ENCODE peak calls at places on chromosomes 2 and 18, in four cellular contexts. One of them, this sample, is unnamed.
A peak's percentile ranks its signal among the peaks of the same experiment; 100 is the strongest.

GRCh38 chr2:98793275-98793674 is 62.3 kb upstream of the MGAT4A start:
- DNase-seq in lower lobe of right lung: no peak
- DNase-seq in GM10248: no peak
- DNase-seq in GM13976: no peak
- DNase-seq in this sample: no peak

GRCh38 chr18:32714571-32715148 is 58.2 kb downstream of the KLHL14 start:
- DNase-seq in lower lobe of right lung: no peak
- DNase-seq in GM10248: peak; percentile 31
- DNase-seq in GM13976: peak; percentile 42
- DNase-seq in this sample: peak; percentile 48

GRCh38 chr2:68060652-68061051 is 2.2 kb downstream of the C1D start:
- DNase-seq in lower lobe of right lung: no peak
- DNase-seq in GM10248: no peak
- DNase-seq in GM13976: no peak
- DNase-seq in this sample: no peak

GRCh38 chr2:210548031-210548430 is 8.4 kb upstream of the CPS1 start:
- DNase-seq in lower lobe of right lung: no peak
- DNase-seq in GM10248: no peak
- DNase-seq in GM13976: no peak
- DNase-seq in this sample: no peak

GRCh38 chr2:17479875-17480274 is 38.4 kb downstream of the RAD51AP2 start:
- DNase-seq in lower lobe of right lung: no peak
- DNase-seq in GM10248: no peak
- DNase-seq in GM13976: no peak
- DNase-seq in this sample: no peak

GRCh38 chr2:21281876-21282514 is 158.2 kb downstream of the TDRD15 start:
- DNase-seq in lower lobe of right lung: no peak
- DNase-seq in GM10248: no peak
- DNase-seq in GM13976: no peak
- DNase-seq in this sample: no peak

GRCh38 chr2:63378589-63378988 is 209.7 kb downstream of the WDPCP start:
- DNase-seq in lower lobe of right lung: no peak
- DNase-seq in GM10248: no peak
- DNase-seq in GM13976: no peak
- DNase-seq in this sample: no peak

GRCh38 chr2:26494891-26495290 is 17.0 kb upstream of the OTOF start:
- DNase-seq in lower lobe of right lung: no peak
- DNase-seq in GM10248: no peak
- DNase-seq in GM13976: no peak
- DNase-seq in this sample: no peak

GRCh38 chr2:118698564-118698963 is 148.9 kb downstream of the EN1 start:
- DNase-seq in lower lobe of right lung: no peak
- DNase-seq in GM10248: no peak
- DNase-seq in GM13976: no peak
- DNase-seq in this sample: no peak

GRCh38 chr2:29202819-29203495 is 87.7 kb downstream of the CLIP4 start:
- DNase-seq in lower lobe of right lung: no peak
- DNase-seq in GM10248: no peak
- DNase-seq in GM13976: no peak
- DNase-seq in this sample: no peak

GRCh38 chr18:34131008-34131407 is 93.7 kb downstream of the NOL4 start:
- DNase-seq in lower lobe of right lung: no peak
- DNase-seq in GM10248: no peak
- DNase-seq in GM13976: no peak
- DNase-seq in this sample: no peak

GRCh38 chr2:27705851-27706622 is 42.3 kb downstream of the SLC4A1AP start:
- DNase-seq in lower lobe of right lung: peak; percentile 65
- DNase-seq in GM10248: no peak
- DNase-seq in GM13976: no peak
- DNase-seq in this sample: no peak

GRCh38 chr2:179239194-179239593 is 25.4 kb downstream of the SESTD1 start:
- DNase-seq in lower lobe of right lung: no peak
- DNase-seq in GM10248: no peak
- DNase-seq in GM13976: no peak
- DNase-seq in this sample: no peak

GRCh38 chr18:7908686-7909299 is 341.7 kb downstream of the PTPRM start:
- DNase-seq in lower lobe of right lung: no peak
- DNase-seq in GM10248: no peak
- DNase-seq in GM13976: no peak
- DNase-seq in this sample: no peak

GRCh38 chr2:235330775-235331438 is 162.9 kb upstream of the AGAP1 start:
- DNase-seq in lower lobe of right lung: no peak
- DNase-seq in GM10248: no peak
- DNase-seq in GM13976: no peak
- DNase-seq in this sample: no peak

GRCh38 chr2:155485141-155485842 is 786.8 kb downstream of the KCNJ3 start:
- DNase-seq in lower lobe of right lung: no peak
- DNase-seq in GM10248: no peak
- DNase-seq in GM13976: no peak
- DNase-seq in this sample: no peak

GRCh38 chr2:151614606-151615306 is 119.5 kb downstream of the NEB start:
- DNase-seq in lower lobe of right lung: no peak
- DNase-seq in GM10248: no peak
- DNase-seq in GM13976: no peak
- DNase-seq in this sample: no peak

GRCh38 chr2:61177727-61178549 is 15.9 kb downstream of the C2orf74 start:
- DNase-seq in lower lobe of right lung: peak; percentile 57
- DNase-seq in GM10248: peak; percentile 34
- DNase-seq in GM13976: no peak
- DNase-seq in this sample: peak; percentile 43

GRCh38 chr2:38178142-38178541 is 102.2 kb upstream of the CYP1B1 start:
- DNase-seq in lower lobe of right lung: peak; percentile 56
- DNase-seq in GM10248: no peak
- DNase-seq in GM13976: no peak
- DNase-seq in this sample: no peak

GRCh38 chr2:226207671-226208070 is 591.9 kb downstream of the IRS1 start:
- DNase-seq in lower lobe of right lung: no peak
- DNase-seq in GM10248: no peak
- DNase-seq in GM13976: no peak
- DNase-seq in this sample: no peak

GRCh38 chr2:23375448-23375847 is 9.5 kb upstream of the KLHL29 start:
- DNase-seq in lower lobe of right lung: no peak
- DNase-seq in GM10248: peak; percentile 33
- DNase-seq in GM13976: peak; percentile 34
- DNase-seq in this sample: peak; percentile 35

GRCh38 chr2:147847746-147848391 is 3.0 kb downstream of the ACVR2A start:
- DNase-seq in lower lobe of right lung: no peak
- DNase-seq in GM10248: no peak
- DNase-seq in GM13976: no peak
- DNase-seq in this sample: no peak

GRCh38 chr2:143558665-143559064 is 429.4 kb downstream of the ARHGAP15 start:
- DNase-seq in lower lobe of right lung: no peak
- DNase-seq in GM10248: no peak
- DNase-seq in GM13976: no peak
- DNase-seq in this sample: no peak

GRCh38 chr2:200466703-200467418 is 43.0 kb downstream of the KCTD18 start:
- DNase-seq in lower lobe of right lung: no peak
- DNase-seq in GM10248: no peak
- DNase-seq in GM13976: no peak
- DNase-seq in this sample: no peak

GRCh38 chr2:8452296-8452695 is 229.6 kb upstream of the ID2 start:
- DNase-seq in lower lobe of right lung: no peak
- DNase-seq in GM10248: no peak
- DNase-seq in GM13976: no peak
- DNase-seq in this sample: no peak

GRCh38 chr18:65288908-65289307 is 461.9 kb upstream of the CDH7 start:
- DNase-seq in lower lobe of right lung: no peak
- DNase-seq in GM10248: no peak
- DNase-seq in GM13976: no peak
- DNase-seq in this sample: no peak

GRCh38 chr2:148896116-148896515 is 21.1 kb downstream of the KIF5C start:
- DNase-seq in lower lobe of right lung: no peak
- DNase-seq in GM10248: no peak
- DNase-seq in GM13976: no peak
- DNase-seq in this sample: no peak

GRCh38 chr2:221780281-221780688 is 208.2 kb upstream of the EPHA4 start:
- DNase-seq in lower lobe of right lung: no peak
- DNase-seq in GM10248: no peak
- DNase-seq in GM13976: no peak
- DNase-seq in this sample: no peak

GRCh38 chr18:4068552-4069158 is 386.5 kb downstream of the DLGAP1 start:
- DNase-seq in lower lobe of right lung: no peak
- DNase-seq in GM10248: peak; percentile 22
- DNase-seq in GM13976: peak; percentile 15
- DNase-seq in this sample: peak; percentile 38

GRCh38 chr18:21636769-21637168 is 24.7 kb downstream of the SNRPD1 start:
- DNase-seq in lower lobe of right lung: no peak
- DNase-seq in GM10248: no peak
- DNase-seq in GM13976: no peak
- DNase-seq in this sample: no peak

GRCh38 chr2:12970861-12971260 is 254.1 kb downstream of the TRIB2 start:
- DNase-seq in lower lobe of right lung: no peak
- DNase-seq in GM10248: no peak
- DNase-seq in GM13976: no peak
- DNase-seq in this sample: no peak

GRCh38 chr2:175034728-175035127 is 29.5 kb upstream of the CHN1 start:
- DNase-seq in lower lobe of right lung: no peak
- DNase-seq in GM10248: no peak
- DNase-seq in GM13976: no peak
- DNase-seq in this sample: no peak

GRCh38 chr2:28454016-28454930 is 41.6 kb upstream of the PLB1 start:
- DNase-seq in lower lobe of right lung: no peak
- DNase-seq in GM10248: no peak
- DNase-seq in GM13976: no peak
- DNase-seq in this sample: no peak

GRCh38 chr2:182858671-182859070 is 7.8 kb downstream of the FRZB start:
- DNase-seq in lower lobe of right lung: no peak
- DNase-seq in GM10248: no peak
- DNase-seq in GM13976: no peak
- DNase-seq in this sample: no peak

GRCh38 chr2:113164930-113165585 is 8.7 kb upstream of the PSD4 start:
- DNase-seq in lower lobe of right lung: no peak
- DNase-seq in GM10248: no peak
- DNase-seq in GM13976: no peak
- DNase-seq in this sample: no peak

GRCh38 chr2:227774895-227775842 is 29.5 kb downstream of the SCYGR8 start:
- DNase-seq in lower lobe of right lung: no peak
- DNase-seq in GM10248: no peak
- DNase-seq in GM13976: no peak
- DNase-seq in this sample: no peak

GRCh38 chr2:227772197-227772661 is 26.5 kb downstream of the SCYGR8 start:
- DNase-seq in lower lobe of right lung: no peak
- DNase-seq in GM10248: no peak
- DNase-seq in GM13976: no peak
- DNase-seq in this sample: no peak

GRCh38 chr2:227772932-227773331 is 27.2 kb downstream of the SCYGR8 start:
- DNase-seq in lower lobe of right lung: no peak
- DNase-seq in GM10248: no peak
- DNase-seq in GM13976: no peak
- DNase-seq in this sample: no peak

GRCh38 chr2:227774011-227774624 is 28.4 kb downstream of the SCYGR8 start:
- DNase-seq in lower lobe of right lung: no peak
- DNase-seq in GM10248: peak; percentile 41
- DNase-seq in GM13976: peak; percentile 51
- DNase-seq in this sample: peak; percentile 32
- TF ChIP-seq CTCF in lower lobe of right lung: peak; percentile 34
- TF ChIP-seq CTCF in GM10248: peak; percentile 15
- TF ChIP-seq CTCF in GM13976: peak; percentile 17
- TF ChIP-seq CTCF in this sample: peak; percentile 13

GRCh38 chr18:74331404-74331803 is 15.8 kb downstream of the C18orf63 start:
- DNase-seq in lower lobe of right lung: no peak
- DNase-seq in GM10248: no peak
- DNase-seq in GM13976: no peak
- DNase-seq in this sample: no peak
- TF ChIP-seq CTCF in lower lobe of right lung: peak; percentile 31
- TF ChIP-seq CTCF in GM10248: no peak
- TF ChIP-seq CTCF in GM13976: no peak
- TF ChIP-seq CTCF in this sample: no peak

GRCh38 chr2:101873543-101873942 is 118.2 kb upstream of the IL1R2 start:
- DNase-seq in lower lobe of right lung: no peak
- DNase-seq in GM10248: no peak
- DNase-seq in GM13976: peak; percentile 30
- DNase-seq in this sample: peak; percentile 13
- TF ChIP-seq CTCF in lower lobe of right lung: no peak
- TF ChIP-seq CTCF in GM10248: peak; percentile 19
- TF ChIP-seq CTCF in GM13976: no peak
- TF ChIP-seq CTCF in this sample: no peak

GRCh38 chr2:96265840-96266569 is at the start of the genes CIAO1 and TMEM127:
- DNase-seq in lower lobe of right lung: peak; percentile 100
- DNase-seq in GM10248: peak; percentile 99
- DNase-seq in GM13976: peak; percentile 99
- DNase-seq in this sample: peak; percentile 99
- TF ChIP-seq CTCF in lower lobe of right lung: peak; percentile 36
- TF ChIP-seq CTCF in GM10248: peak; percentile 14
- TF ChIP-seq CTCF in GM13976: no peak
- TF ChIP-seq CTCF in this sample: no peak